ENCODE peak calls at places on chromosomes 2 and 18, in nine cellular contexts. One of them, this sample, is unnamed. For H3K36me3, the result is how much of the 10 kb centered on the place peaks cover.

GRCh38 chr2:145593991-145594702 is 1074.2 kb upstream of the ZEB2 start:
- DNase-seq in psoas muscle: no peak
- DNase-seq in suprapubic skin: no peak
- DNase-seq in breast epithelium: no peak
- DNase-seq in SJCRH30: peak
- DNase-seq in stomach: no peak
- DNase-seq in fibroblast of lung: peak
- DNase-seq in NT2/D1: no peak
- DNase-seq in esophagus muscularis mucosa: no peak
- DNase-seq in this sample: no peak

GRCh38 chr2:190846746-190847145 is 33.9 kb upstream of the GLS start:
- DNase-seq in suprapubic skin: no peak
- DNase-seq in NT2/D1: no peak
- DNase-seq in esophagus muscularis mucosa: no peak
- DNase-seq in SJCRH30: no peak
- DNase-seq in psoas muscle: no peak
- DNase-seq in fibroblast of lung: no peak
- DNase-seq in breast epithelium: no peak
- DNase-seq in stomach: no peak
- DNase-seq in this sample: no peak

GRCh38 chr2:99153921-99154604 is 679 bp downstream of the TSGA10 start:
- DNase-seq in psoas muscle: no peak
- DNase-seq in breast epithelium: no peak
- DNase-seq in stomach: no peak
- DNase-seq in fibroblast of lung: no peak
- DNase-seq in SJCRH30: no peak
- DNase-seq in suprapubic skin: no peak
- DNase-seq in NT2/D1: no peak
- DNase-seq in esophagus muscularis mucosa: no peak
- DNase-seq in this sample: no peak

GRCh38 chr2:192148620-192149321 is 46.0 kb downstream of the TMEFF2 start:
- DNase-seq in NT2/D1: no peak
- DNase-seq in breast epithelium: no peak
- DNase-seq in fibroblast of lung: peak
- DNase-seq in SJCRH30: peak
- DNase-seq in stomach: no peak
- DNase-seq in psoas muscle: no peak
- DNase-seq in suprapubic skin: no peak
- DNase-seq in esophagus muscularis mucosa: no peak
- DNase-seq in this sample: no peak

GRCh38 chr2:111178296-111178695 is 57.6 kb downstream of the BCL2L11 start:
- DNase-seq in stomach: no peak
- DNase-seq in suprapubic skin: no peak
- DNase-seq in SJCRH30: no peak
- DNase-seq in fibroblast of lung: no peak
- DNase-seq in NT2/D1: no peak
- DNase-seq in esophagus muscularis mucosa: no peak
- DNase-seq in breast epithelium: no peak
- DNase-seq in psoas muscle: no peak
- DNase-seq in this sample: no peak

GRCh38 chr2:107078584-107078983 is 192.6 kb upstream of the ST6GAL2 start:
- DNase-seq in SJCRH30: no peak
- DNase-seq in NT2/D1: no peak
- DNase-seq in suprapubic skin: no peak
- DNase-seq in fibroblast of lung: no peak
- DNase-seq in breast epithelium: no peak
- DNase-seq in psoas muscle: no peak
- DNase-seq in esophagus muscularis mucosa: no peak
- DNase-seq in stomach: no peak
- DNase-seq in this sample: no peak

GRCh38 chr2:96942907-96943632 is 43.3 kb downstream of the FAM178B start:
- DNase-seq in suprapubic skin: no peak
- DNase-seq in breast epithelium: no peak
- DNase-seq in psoas muscle: no peak
- DNase-seq in NT2/D1: no peak
- DNase-seq in esophagus muscularis mucosa: no peak
- DNase-seq in stomach: no peak
- DNase-seq in SJCRH30: no peak
- DNase-seq in fibroblast of lung: no peak
- DNase-seq in this sample: no peak

GRCh38 chr2:231987088-231987788 is 25.7 kb downstream of the DIS3L2 start:
- DNase-seq in fibroblast of lung: peak
- DNase-seq in breast epithelium: no peak
- DNase-seq in stomach: no peak
- DNase-seq in suprapubic skin: no peak
- DNase-seq in esophagus muscularis mucosa: no peak
- DNase-seq in NT2/D1: no peak
- DNase-seq in SJCRH30: no peak
- DNase-seq in psoas muscle: no peak
- DNase-seq in this sample: no peak

GRCh38 chr2:8656160-8656641 is 25.7 kb upstream of the ID2 start:
- DNase-seq in suprapubic skin: no peak
- DNase-seq in fibroblast of lung: peak
- DNase-seq in stomach: no peak
- DNase-seq in psoas muscle: no peak
- DNase-seq in breast epithelium: no peak
- DNase-seq in esophagus muscularis mucosa: no peak
- DNase-seq in NT2/D1: no peak
- DNase-seq in SJCRH30: no peak
- DNase-seq in this sample: no peak

GRCh38 chr2:113754989-113755689 is 1.3 kb downstream of the SLC35F5 start:
- DNase-seq in breast epithelium: no peak
- DNase-seq in fibroblast of lung: peak
- DNase-seq in NT2/D1: no peak
- DNase-seq in SJCRH30: no peak
- DNase-seq in esophagus muscularis mucosa: no peak
- DNase-seq in suprapubic skin: no peak
- DNase-seq in stomach: no peak
- DNase-seq in psoas muscle: no peak
- DNase-seq in this sample: no peak

GRCh38 chr2:219176818-219177593 is at the start of gene CNPPD1:
- DNase-seq in breast epithelium: peak
- DNase-seq in psoas muscle: peak
- DNase-seq in esophagus muscularis mucosa: peak
- DNase-seq in NT2/D1: no peak
- DNase-seq in fibroblast of lung: peak
- DNase-seq in suprapubic skin: peak
- DNase-seq in stomach: peak
- DNase-seq in SJCRH30: peak
- DNase-seq in this sample: no peak

GRCh38 chr2:219179601-219180465 is 1.8 kb downstream of the RETREG2 start:
- DNase-seq in SJCRH30: no peak
- DNase-seq in esophagus muscularis mucosa: peak
- DNase-seq in breast epithelium: no peak
- DNase-seq in suprapubic skin: peak
- DNase-seq in NT2/D1: no peak
- DNase-seq in fibroblast of lung: no peak
- DNase-seq in stomach: no peak
- DNase-seq in psoas muscle: no peak
- DNase-seq in this sample: no peak

GRCh38 chr2:219177594-219178376 is at the start of gene RETREG2:
- DNase-seq in SJCRH30: peak
- DNase-seq in NT2/D1: peak
- DNase-seq in stomach: peak
- DNase-seq in suprapubic skin: peak
- DNase-seq in psoas muscle: peak
- DNase-seq in esophagus muscularis mucosa: peak
- DNase-seq in fibroblast of lung: peak
- DNase-seq in breast epithelium: peak
- DNase-seq in this sample: no peak

GRCh38 chr2:219180961-219181360 is 2.9 kb downstream of the RETREG2 start:
- DNase-seq in psoas muscle: no peak
- DNase-seq in suprapubic skin: peak
- DNase-seq in esophagus muscularis mucosa: peak
- DNase-seq in breast epithelium: no peak
- DNase-seq in stomach: no peak
- DNase-seq in NT2/D1: no peak
- DNase-seq in SJCRH30: no peak
- DNase-seq in fibroblast of lung: no peak
- DNase-seq in this sample: no peak

GRCh38 chr2:219178377-219179175 is 501 bp downstream of the RETREG2 start:
- DNase-seq in suprapubic skin: peak
- DNase-seq in breast epithelium: peak
- DNase-seq in psoas muscle: peak
- DNase-seq in SJCRH30: peak
- DNase-seq in fibroblast of lung: no peak
- DNase-seq in stomach: peak
- DNase-seq in NT2/D1: no peak
- DNase-seq in esophagus muscularis mucosa: peak
- DNase-seq in this sample: no peak
- H3K36me3 ChIP-seq in suprapubic skin: half or more
- H3K36me3 ChIP-seq in breast epithelium: under half
- H3K36me3 ChIP-seq in psoas muscle: half or more
- H3K36me3 ChIP-seq in SJCRH30: under half
- H3K36me3 ChIP-seq in fibroblast of lung: under half
- H3K36me3 ChIP-seq in stomach: half or more
- H3K36me3 ChIP-seq in NT2/D1: half or more
- H3K36me3 ChIP-seq in esophagus muscularis mucosa: half or more
- H3K36me3 ChIP-seq in this sample: under half

GRCh38 chr2:200901459-200902072 is 12.4 kb downstream of the NIF3L1 start:
- DNase-seq in esophagus muscularis mucosa: no peak
- DNase-seq in stomach: peak
- DNase-seq in fibroblast of lung: peak
- DNase-seq in breast epithelium: no peak
- DNase-seq in suprapubic skin: peak
- DNase-seq in psoas muscle: no peak
- DNase-seq in SJCRH30: peak
- DNase-seq in NT2/D1: peak
- DNase-seq in this sample: peak
- H3K36me3 ChIP-seq in esophagus muscularis mucosa: half or more
- H3K36me3 ChIP-seq in stomach: half or more
- H3K36me3 ChIP-seq in fibroblast of lung: under half
- H3K36me3 ChIP-seq in breast epithelium: under half
- H3K36me3 ChIP-seq in suprapubic skin: half or more
- H3K36me3 ChIP-seq in psoas muscle: half or more
- H3K36me3 ChIP-seq in SJCRH30: under half
- H3K36me3 ChIP-seq in NT2/D1: half or more
- H3K36me3 ChIP-seq in this sample: under half

GRCh38 chr18:13760047-13760446 is 33.6 kb downstream of the RNMT start:
- DNase-seq in suprapubic skin: no peak
- DNase-seq in psoas muscle: no peak
- DNase-seq in esophagus muscularis mucosa: no peak
- DNase-seq in stomach: no peak
- DNase-seq in NT2/D1: no peak
- DNase-seq in breast epithelium: no peak
- DNase-seq in SJCRH30: no peak
- DNase-seq in fibroblast of lung: no peak
- DNase-seq in this sample: no peak

GRCh38 chr18:13756671-13757070 is 30.2 kb downstream of the RNMT start:
- DNase-seq in suprapubic skin: no peak
- DNase-seq in SJCRH30: no peak
- DNase-seq in NT2/D1: no peak
- DNase-seq in esophagus muscularis mucosa: no peak
- DNase-seq in stomach: no peak
- DNase-seq in fibroblast of lung: no peak
- DNase-seq in breast epithelium: no peak
- DNase-seq in psoas muscle: no peak
- DNase-seq in this sample: no peak

GRCh38 chr18:13756261-13756660 is 29.8 kb downstream of the RNMT start:
- DNase-seq in breast epithelium: no peak
- DNase-seq in esophagus muscularis mucosa: no peak
- DNase-seq in suprapubic skin: no peak
- DNase-seq in fibroblast of lung: no peak
- DNase-seq in NT2/D1: no peak
- DNase-seq in stomach: no peak
- DNase-seq in SJCRH30: no peak
- DNase-seq in psoas muscle: no peak
- DNase-seq in this sample: no peak
- H3K36me3 ChIP-seq in breast epithelium: under half
- H3K36me3 ChIP-seq in esophagus muscularis mucosa: half or more
- H3K36me3 ChIP-seq in suprapubic skin: half or more
- H3K36me3 ChIP-seq in fibroblast of lung: under half
- H3K36me3 ChIP-seq in NT2/D1: half or more
- H3K36me3 ChIP-seq in stomach: half or more
- H3K36me3 ChIP-seq in SJCRH30: under half
- H3K36me3 ChIP-seq in psoas muscle: half or more
- H3K36me3 ChIP-seq in this sample: under half

GRCh38 chr2:167492486-167492885 is 604.2 kb downstream of the XIRP2 start:
- DNase-seq in breast epithelium: no peak
- DNase-seq in psoas muscle: no peak
- DNase-seq in esophagus muscularis mucosa: no peak
- DNase-seq in SJCRH30: no peak
- DNase-seq in stomach: no peak
- DNase-seq in NT2/D1: no peak
- DNase-seq in fibroblast of lung: peak
- DNase-seq in suprapubic skin: no peak
- DNase-seq in this sample: no peak
- H3K36me3 ChIP-seq in breast epithelium: under half
- H3K36me3 ChIP-seq in psoas muscle: under half
- H3K36me3 ChIP-seq in esophagus muscularis mucosa: under half
- H3K36me3 ChIP-seq in SJCRH30: under half
- H3K36me3 ChIP-seq in stomach: under half
- H3K36me3 ChIP-seq in NT2/D1: under half
- H3K36me3 ChIP-seq in fibroblast of lung: under half
- H3K36me3 ChIP-seq in suprapubic skin: under half
- H3K36me3 ChIP-seq in this sample: under half

DNA sequence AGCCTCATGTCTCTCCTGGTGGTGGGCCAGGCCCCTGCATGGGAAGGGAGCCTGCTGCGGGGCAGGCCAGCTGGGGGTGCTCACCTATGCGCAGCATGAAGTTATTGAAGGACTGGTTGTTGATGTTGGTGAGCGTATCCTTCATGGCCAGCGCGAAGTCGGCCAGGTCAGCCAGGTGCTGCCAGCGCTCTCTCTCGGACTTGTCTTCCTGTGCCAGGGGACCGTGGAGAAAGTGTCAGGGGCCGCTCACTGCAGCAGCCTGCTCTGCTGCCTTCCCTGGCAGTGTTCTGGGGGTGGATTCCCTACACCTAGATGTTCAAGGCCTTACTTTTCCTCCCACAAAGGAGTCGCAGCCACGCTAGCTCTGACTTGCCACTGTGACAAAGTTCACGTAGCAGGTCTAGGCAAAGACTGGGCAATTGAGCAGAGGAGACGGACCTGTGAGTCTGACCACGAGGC is 28.2 kb downstream of the CENPO start:
- DNase-seq in stomach: peak
- DNase-seq in fibroblast of lung: no peak
- DNase-seq in breast epithelium: no peak
- DNase-seq in esophagus muscularis mucosa: no peak
- DNase-seq in psoas muscle: no peak
- DNase-seq in SJCRH30: no peak
- DNase-seq in NT2/D1: no peak
- DNase-seq in suprapubic skin: no peak
- DNase-seq in this sample: no peak
- H3K36me3 ChIP-seq in stomach: half or more
- H3K36me3 ChIP-seq in fibroblast of lung: under half
- H3K36me3 ChIP-seq in breast epithelium: under half
- H3K36me3 ChIP-seq in esophagus muscularis mucosa: under half
- H3K36me3 ChIP-seq in psoas muscle: under half
- H3K36me3 ChIP-seq in SJCRH30: half or more
- H3K36me3 ChIP-seq in NT2/D1: half or more
- H3K36me3 ChIP-seq in suprapubic skin: half or more
- H3K36me3 ChIP-seq in this sample: under half